ENCODE peak calls at places on chromosomes 1 and 21, in ten cellular contexts. F is lower lobe of right lung; H is cardiac muscle cell; B is transverse colon; O is CD8-positive, alpha-beta T cell; K is heart left ventricle; R is pancreas; W is right atrium auricular region; P is psoas muscle; X is esophagus squamous epithelium. J is an unnamed sample.

GRCh38 chr1:21332691-21333449 is 42.6 kb upstream of the ECE1 start:
- DNase-seq in F (no peak), H (no peak), B (peak), O (no peak), K (peak), R (no peak), W (no peak), P (no peak), X (no peak), J (no peak)

GRCh38 chr1:203649551-203650011 is 22.9 kb downstream of the ATP2B4 start:
- DNase-seq in F (no peak), H (no peak), B (no peak), O (no peak), K (no peak), R (no peak), W (no peak), P (no peak), X (no peak), J (no peak)

GRCh38 chr1:169711469-169712308 is at the start of gene SELL:
- DNase-seq in F (no peak), H (peak), B (peak), O (peak), K (peak), R (no peak), W (peak), P (no peak), X (no peak), J (peak)

GRCh38 chr1:67418839-67419586 is 11.2 kb downstream of the SERBP1 start:
- DNase-seq in F (no peak), H (no peak), B (no peak), O (no peak), K (no peak), R (no peak), W (no peak), P (no peak), X (no peak), J (no peak)

GRCh38 chr1:230286166-230286889 is 139.8 kb downstream of the PGBD5 start:
- DNase-seq in F (peak), H (no peak), B (no peak), O (no peak), K (no peak), R (no peak), W (no peak), P (peak), X (no peak), J (no peak)

GRCh38 chr1:113860891-113861290 is 10.6 kb downstream of the PTPN22 start:
- DNase-seq in F (no peak), H (peak), B (no peak), O (no peak), K (no peak), R (no peak), W (no peak), P (no peak), X (no peak), J (no peak)

GRCh38 chr1:228377664-228378452 is 28.8 kb downstream of the TRIM11 start:
- DNase-seq in F (peak), H (no peak), B (no peak), O (no peak), K (no peak), R (peak), W (no peak), P (peak), X (no peak), J (no peak)

GRCh38 chr1:48916121-48917069 is 139.7 kb upstream of the BEND5 start:
- DNase-seq in F (no peak), H (peak), B (no peak), O (no peak), K (no peak), R (no peak), W (no peak), P (no peak), X (no peak), J (no peak)

GRCh38 chr1:226655251-226656163 is 83.6 kb downstream of the ITPKB start:
- DNase-seq in F (no peak), H (no peak), B (no peak), O (no peak), K (no peak), R (peak), W (no peak), P (peak), X (no peak), J (no peak)

GRCh38 chr1:46484783-46485490 is 4.7 kb upstream of the DMBX1 start:
- DNase-seq in F (no peak), H (no peak), B (no peak), O (no peak), K (no peak), R (no peak), W (no peak), P (no peak), X (no peak), J (no peak)

GRCh38 chr1:212773011-212773410 is 18.6 kb downstream of the NSL1 start:
- DNase-seq in F (no peak), H (no peak), B (no peak), O (no peak), K (no peak), R (no peak), W (no peak), P (no peak), X (no peak), J (no peak)

GRCh38 chr1:34787461-34788420 is 5.1 kb upstream of the GJA4 start:
- DNase-seq in F (no peak), H (peak), B (no peak), O (no peak), K (no peak), R (no peak), W (no peak), P (no peak), X (no peak), J (no peak)

GRCh38 chr1:245807954-245808719 is 653.4 kb downstream of the KIF26B start:
- DNase-seq in F (peak), H (no peak), B (no peak), O (no peak), K (no peak), R (no peak), W (no peak), P (no peak), X (no peak), J (no peak)

GRCh38 chr1:9121891-9122409 is 7.0 kb downstream of the GPR157 start:
- DNase-seq in F (no peak), H (no peak), B (no peak), O (peak), K (no peak), R (no peak), W (no peak), P (no peak), X (no peak), J (no peak)

GRCh38 chr1:201480231-201481003 is 11.4 kb upstream of the PHLDA3 start:
- DNase-seq in F (peak), H (peak), B (peak), O (no peak), K (peak), R (peak), W (no peak), P (peak), X (no peak), J (no peak)

GRCh38 chr21:46096596-46096981 is 1.3 kb upstream of the COL6A2 start:
- DNase-seq in F (no peak), H (no peak), B (no peak), O (peak), K (peak), R (peak), W (peak), P (peak), X (no peak), J (no peak)

GRCh38 chr1:32806315-32806714 is 10.8 kb downstream of the YARS1 start:
- DNase-seq in F (peak), H (no peak), B (no peak), O (no peak), K (no peak), R (no peak), W (no peak), P (no peak), X (no peak), J (no peak)

GRCh38 chr1:241357366-241358305 is 631 bp upstream of the RGS7 start:
- DNase-seq in F (no peak), H (peak), B (no peak), O (no peak), K (no peak), R (no peak), W (no peak), P (no peak), X (no peak), J (no peak)

GRCh38 chr1:41496080-41497055 is 11.9 kb upstream of the EDN2 start:
- DNase-seq in F (peak), H (peak), B (peak), O (no peak), K (peak), R (peak), W (peak), P (peak), X (no peak), J (no peak)

GRCh38 chr1:44484155-44484688 is 79.2 kb downstream of the RNF220 start:
- DNase-seq in F (no peak), H (peak), B (no peak), O (no peak), K (no peak), R (no peak), W (no peak), P (no peak), X (no peak), J (no peak)

GRCh38 chr1:165633624-165634023 is 2.6 kb downstream of the MGST3 start:
- DNase-seq in F (no peak), H (peak), B (no peak), O (no peak), K (no peak), R (no peak), W (no peak), P (no peak), X (no peak), J (no peak)

GRCh38 chr1:59353453-59353852 is 56.6 kb downstream of the FGGY start:
- DNase-seq in F (no peak), H (no peak), B (no peak), O (no peak), K (no peak), R (no peak), W (no peak), P (no peak), X (no peak), J (no peak)

GRCh38 chr1:212974735-212975606 is 24.6 kb downstream of the VASH2 start:
- DNase-seq in F (no peak), H (no peak), B (no peak), O (peak), K (no peak), R (no peak), W (no peak), P (no peak), X (no peak), J (no peak)

GRCh38 chr1:52753169-52753568 is 26.9 kb downstream of the ZYG11B start:
- DNase-seq in F (no peak), H (no peak), B (no peak), O (no peak), K (no peak), R (no peak), W (no peak), P (no peak), X (no peak), J (no peak)

GRCh38 chr1:41006942-41007865 is 14.3 kb downstream of the SLFNL1 start:
- DNase-seq in F (no peak), H (no peak), B (no peak), O (no peak), K (no peak), R (no peak), W (no peak), P (no peak), X (no peak), J (no peak)

GRCh38 chr1:7013833-7014639 is 228.8 kb downstream of the CAMTA1 start:
- DNase-seq in F (no peak), H (no peak), B (no peak), O (no peak), K (peak), R (no peak), W (peak), P (peak), X (no peak), J (no peak)

GRCh38 chr1:226248091-226248490 is 24.6 kb downstream of the MIXL1 start:
- DNase-seq in F (no peak), H (peak), B (no peak), O (no peak), K (no peak), R (no peak), W (no peak), P (no peak), X (no peak), J (no peak)

GRCh38 chr1:109271458-109271857 is 11.5 kb downstream of the PSRC1 start:
- DNase-seq in F (peak), H (no peak), B (no peak), O (no peak), K (no peak), R (no peak), W (no peak), P (peak), X (no peak), J (no peak)

GRCh38 chr1:229461032-229461668 is 27.3 kb upstream of the ACTA1 start:
- DNase-seq in F (no peak), H (no peak), B (no peak), O (no peak), K (peak), R (no peak), W (no peak), P (peak), X (no peak), J (no peak)

GRCh38 chr21:33101300-33102005 is 31.5 kb downstream of the OLIG1 start:
- DNase-seq in F (no peak), H (no peak), B (no peak), O (no peak), K (no peak), R (no peak), W (no peak), P (no peak), X (no peak), J (no peak)

GRCh38 chr1:6446665-6447015 is 19.3 kb downstream of the TNFRSF25 start:
- DNase-seq in F (no peak), H (no peak), B (no peak), O (no peak), K (no peak), R (no peak), W (no peak), P (no peak), X (no peak), J (no peak)

GRCh38 chr1:19435181-19435580 is 50.2 kb downstream of the CAPZB start:
- DNase-seq in F (no peak), H (peak), B (no peak), O (no peak), K (no peak), R (no peak), W (no peak), P (no peak), X (no peak), J (no peak)

GRCh38 chr1:220336391-220337065 is 64.3 kb upstream of the RAB3GAP2 start:
- DNase-seq in F (no peak), H (no peak), B (no peak), O (no peak), K (no peak), R (no peak), W (no peak), P (no peak), X (no peak), J (no peak)

GRCh38 chr1:7117599-7118281 is 332.5 kb downstream of the CAMTA1 start:
- DNase-seq in F (no peak), H (peak), B (no peak), O (no peak), K (no peak), R (no peak), W (no peak), P (no peak), X (no peak), J (peak)

GRCh38 chr1:150076066-150076465 is 8.5 kb downstream of the VPS45 start:
- DNase-seq in F (no peak), H (no peak), B (no peak), O (no peak), K (no peak), R (no peak), W (no peak), P (no peak), X (no peak), J (no peak)

GRCh38 chr1:144101397-144102050 is 129.7 kb upstream of the FAM72C start:
- DNase-seq in F (peak), H (no peak), B (peak), O (peak), K (peak), R (peak), W (peak), P (peak), X (no peak), J (no peak)

GRCh38 chr1:145908653-145909052 is 1.2 kb downstream of the ITGA10 start:
- DNase-seq in F (no peak), H (peak), B (no peak), O (no peak), K (no peak), R (no peak), W (no peak), P (no peak), X (no peak), J (no peak)

GRCh38 chr21:30257773-30258172 is 25.0 kb downstream of the KRTAP24-1 start:
- DNase-seq in F (no peak), H (peak), B (no peak), O (no peak), K (no peak), R (no peak), W (no peak), P (no peak), X (no peak), J (no peak)

GRCh38 chr1:65048325-65048724 is 82.0 kb upstream of the JAK1 start:
- DNase-seq in F (no peak), H (no peak), B (no peak), O (no peak), K (no peak), R (no peak), W (no peak), P (no peak), X (no peak), J (no peak)

GRCh38 chr1:3222042-3222692 is 153.2 kb downstream of the PRDM16 start:
- DNase-seq in F (peak), H (no peak), B (peak), O (no peak), K (no peak), R (peak), W (no peak), P (no peak), X (no peak), J (no peak)
- H3K4me3 ChIP-seq in F (no peak), H (no peak), B (no peak), O (no peak), K (no peak), R (no peak), W (no peak), P (no peak), X (no peak), J (no peak)

GRCh38 chr21:41765393-41765950 is 1.4 kb downstream of the RIPK4 start:
- DNase-seq in F (no peak), H (no peak), B (no peak), O (no peak), K (no peak), R (no peak), W (no peak), P (no peak), X (no peak), J (no peak)

GRCh38 chr21:41764558-41765392 is 2.1 kb downstream of the RIPK4 start:
- DNase-seq in F (no peak), H (no peak), B (no peak), O (no peak), K (no peak), R (no peak), W (no peak), P (no peak), X (no peak), J (peak)

GRCh38 chr21:41762753-41763152 is 4.1 kb downstream of the RIPK4 start:
- DNase-seq in F (no peak), H (no peak), B (no peak), O (no peak), K (no peak), R (no peak), W (no peak), P (no peak), X (no peak), J (no peak)

GRCh38 chr21:41763398-41763931 is 3.4 kb downstream of the RIPK4 start:
- DNase-seq in F (no peak), H (no peak), B (no peak), O (no peak), K (no peak), R (no peak), W (no peak), P (no peak), X (no peak), J (no peak)

GRCh38 chr21:41763996-41764395 is 2.9 kb downstream of the RIPK4 start:
- DNase-seq in F (no peak), H (no peak), B (no peak), O (no peak), K (no peak), R (no peak), W (no peak), P (no peak), X (no peak), J (no peak)
- H3K4me3 ChIP-seq in F (no peak), H (no peak), B (no peak), O (no peak), K (no peak), R (no peak), W (no peak), P (no peak), X (peak), J (peak)

GRCh38 chr1:156368157-156368658 is 803 bp upstream of the RHBG start:
- DNase-seq in F (no peak), H (no peak), B (no peak), O (no peak), K (no peak), R (no peak), W (no peak), P (no peak), X (no peak), J (no peak)

GRCh38 chr1:156366832-156367231 is 2.2 kb upstream of the RHBG start:
- DNase-seq in F (no peak), H (no peak), B (no peak), O (no peak), K (no peak), R (no peak), W (no peak), P (no peak), X (no peak), J (no peak)

GRCh38 chr1:156371553-156372264 is 2.7 kb downstream of the RHBG start:
- DNase-seq in F (peak), H (peak), B (no peak), O (no peak), K (no peak), R (no peak), W (no peak), P (peak), X (no peak), J (no peak)

GRCh38 chr1:156367386-156368156 is 1.4 kb upstream of the RHBG start:
- DNase-seq in F (no peak), H (no peak), B (no peak), O (no peak), K (no peak), R (no peak), W (no peak), P (no peak), X (no peak), J (no peak)

GRCh38 chr1:156368889-156369684 is at the start of gene RHBG:
- DNase-seq in F (peak), H (peak), B (peak), O (no peak), K (peak), R (peak), W (no peak), P (no peak), X (no peak), J (no peak)
- H3K4me3 ChIP-seq in F (peak), H (peak), B (peak), O (peak), K (peak), R (peak), W (peak), P (peak), X (peak), J (peak)

GRCh38 chr1:31239653-31240241 is at the start of gene NKAIN1:
- DNase-seq in F (no peak), H (peak), B (no peak), O (no peak), K (no peak), R (peak), W (no peak), P (peak), X (no peak), J (no peak)
- H3K4me3 ChIP-seq in F (peak), H (peak), B (peak), O (no peak), K (peak), R (no peak), W (peak), P (peak), X (peak), J (peak)

DNA sequence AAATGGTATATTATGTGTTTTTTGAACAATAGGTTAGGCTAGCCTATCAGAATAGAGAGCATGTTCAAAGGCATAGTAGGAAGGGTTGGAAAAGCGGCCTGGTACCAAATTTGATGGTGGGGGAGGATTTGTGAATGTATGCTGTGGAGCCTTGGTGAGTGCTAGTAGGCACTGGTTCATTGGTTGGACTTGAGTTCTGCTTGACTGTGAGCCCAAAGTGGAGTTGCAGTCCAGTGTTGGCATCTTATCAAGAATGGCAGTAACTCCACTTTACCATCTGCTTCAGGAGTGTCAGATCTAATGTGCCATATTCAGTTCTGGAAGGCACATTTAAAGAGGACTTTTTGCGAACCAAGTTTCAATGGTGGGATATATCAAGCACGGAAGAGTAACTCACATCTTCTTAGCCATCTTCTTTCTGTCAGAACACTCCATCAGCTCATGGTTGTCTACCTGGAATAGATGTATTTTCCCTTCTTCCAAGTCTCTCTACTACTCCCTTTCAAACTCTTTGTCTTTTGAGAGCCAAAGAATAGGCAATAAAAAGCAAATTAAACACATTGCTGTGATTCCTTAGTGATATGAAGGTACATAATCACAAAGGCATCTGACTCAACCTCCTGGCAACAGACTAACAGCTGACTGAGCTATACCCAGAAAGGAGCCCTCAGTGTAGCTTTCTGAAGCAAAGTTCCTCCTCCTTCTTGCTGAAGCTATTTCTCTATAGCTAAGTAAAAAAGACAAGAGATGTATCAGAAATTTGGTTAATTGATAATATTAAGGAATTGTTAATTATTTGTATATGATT is 21.7 kb downstream of the LRRC8B start:
- DNase-seq in F (no peak), H (peak), B (no peak), O (no peak), K (no peak), R (no peak), W (no peak), P (no peak), X (no peak), J (no peak)
- H3K4me3 ChIP-seq in F (no peak), H (no peak), B (no peak), O (no peak), K (no peak), R (no peak), W (no peak), P (peak), X (no peak), J (no peak)